ENCODE peak calls at places on chromosomes 2 and 18, in nine cellular contexts. G is endothelial cell of umbilical vein, M is body of pancreas, U is GM23248, J is pancreas, L is cardiac muscle cell, K is transverse colon, W is HepG2, R is IMR-90. Z is an unnamed sample.

GRCh38 chr2:202249864-202250263 is 11.5 kb upstream of the SUMO1 start:
- DNase-seq in G (no peak), M (no peak), U (no peak), J (no peak), L (no peak), K (no peak), W (no peak), R (no peak), Z (no peak)

GRCh38 chr18:12369211-12369610 is 7.8 kb downstream of the AFG3L2 start:
- DNase-seq in G (no peak), M (no peak), U (no peak), J (no peak), L (no peak), K (no peak), W (no peak), R (no peak), Z (no peak)

GRCh38 chr2:43223412-43224040 is 2.9 kb downstream of the ZFP36L2 start:
- DNase-seq in G (peak; percentile 45), M (no peak), U (peak; percentile 69), J (no peak), L (peak; percentile 57), K (no peak), W (no peak), R (peak; percentile 57), Z (no peak)

GRCh38 chr18:68847219-68847860 is 49.5 kb downstream of the CCDC102B start:
- DNase-seq in G (peak; percentile 64), M (no peak), U (peak; percentile 57), J (no peak), L (peak; percentile 51), K (no peak), W (peak; percentile 4), R (peak; percentile 63), Z (peak; percentile 49)

GRCh38 chr2:207150294-207150693 is 15.5 kb downstream of the KLF7 start:
- DNase-seq in G (no peak), M (no peak), U (no peak), J (no peak), L (no peak), K (no peak), W (no peak), R (no peak), Z (no peak)

GRCh38 chr2:101946372-101946771 is 45.4 kb upstream of the IL1R2 start:
- DNase-seq in G (no peak), M (no peak), U (no peak), J (no peak), L (no peak), K (no peak), W (no peak), R (no peak), Z (no peak)

GRCh38 chr18:60563082-60563481 is 190.5 kb upstream of the MC4R start:
- DNase-seq in G (no peak), M (no peak), U (no peak), J (no peak), L (no peak), K (no peak), W (no peak), R (no peak), Z (no peak)

GRCh38 chr2:224901121-224901676 is 141.1 kb downstream of the DOCK10 start:
- DNase-seq in G (no peak), M (no peak), U (no peak), J (no peak), L (no peak), K (no peak), W (no peak), R (no peak), Z (no peak)

GRCh38 chr2:127047054-127047453 is 59.9 kb downstream of the BIN1 start:
- DNase-seq in G (no peak), M (no peak), U (no peak), J (peak; percentile 8), L (no peak), K (no peak), W (no peak), R (no peak), Z (no peak)

GRCh38 chr2:71277536-71278103 is 50.7 kb upstream of the PAIP2B start:
- DNase-seq in G (peak; percentile 44), M (peak; percentile 24), U (peak; percentile 55), J (peak; percentile 17), L (peak; percentile 22), K (peak; percentile 27), W (peak; percentile 31), R (no peak), Z (peak; percentile 65)

GRCh38 chr2:208134928-208135586 is 5.4 kb upstream of the CRYGC start:
- DNase-seq in G (no peak), M (no peak), U (no peak), J (no peak), L (no peak), K (no peak), W (peak; percentile 33), R (no peak), Z (no peak)

GRCh38 chr18:75206637-75207297 is 2.2 kb downstream of the PTGR3 start:
- DNase-seq in G (no peak), M (no peak), U (no peak), J (no peak), L (no peak), K (no peak), W (no peak), R (no peak), Z (no peak)
- H3K27me3 ChIP-seq in G (no peaks in the 10 kb centered on the region), M (no peaks in the 10 kb centered on the region), U (no peaks in the 10 kb centered on the region), J (no peaks in the 10 kb centered on the region), L (peaks cover 57% of the 10 kb centered on the region), K (no peaks in the 10 kb centered on the region), W (no peaks in the 10 kb centered on the region), R (no peaks in the 10 kb centered on the region), Z (peaks cover 55% of the 10 kb centered on the region)

GRCh38 chr2:25077792-25078170 is 35.9 kb downstream of the EFR3B start:
- DNase-seq in G (no peak), M (no peak), U (no peak), J (no peak), L (no peak), K (no peak), W (no peak), R (no peak), Z (no peak)

GRCh38 chr2:25078171-25079049 is 36.5 kb downstream of the EFR3B start:
- DNase-seq in G (peak; percentile 88), M (no peak), U (peak; percentile 67), J (no peak), L (peak; percentile 62), K (no peak), W (peak; percentile 23), R (peak; percentile 91), Z (no peak)

GRCh38 chr2:25076749-25077148 is 34.9 kb downstream of the EFR3B start:
- DNase-seq in G (no peak), M (no peak), U (peak; percentile 11), J (no peak), L (no peak), K (no peak), W (no peak), R (no peak), Z (peak; percentile 97)

GRCh38 chr2:25082002-25082622 is 40.2 kb downstream of the EFR3B start:
- DNase-seq in G (no peak), M (no peak), U (no peak), J (no peak), L (no peak), K (no peak), W (no peak), R (no peak), Z (no peak)

DNA sequence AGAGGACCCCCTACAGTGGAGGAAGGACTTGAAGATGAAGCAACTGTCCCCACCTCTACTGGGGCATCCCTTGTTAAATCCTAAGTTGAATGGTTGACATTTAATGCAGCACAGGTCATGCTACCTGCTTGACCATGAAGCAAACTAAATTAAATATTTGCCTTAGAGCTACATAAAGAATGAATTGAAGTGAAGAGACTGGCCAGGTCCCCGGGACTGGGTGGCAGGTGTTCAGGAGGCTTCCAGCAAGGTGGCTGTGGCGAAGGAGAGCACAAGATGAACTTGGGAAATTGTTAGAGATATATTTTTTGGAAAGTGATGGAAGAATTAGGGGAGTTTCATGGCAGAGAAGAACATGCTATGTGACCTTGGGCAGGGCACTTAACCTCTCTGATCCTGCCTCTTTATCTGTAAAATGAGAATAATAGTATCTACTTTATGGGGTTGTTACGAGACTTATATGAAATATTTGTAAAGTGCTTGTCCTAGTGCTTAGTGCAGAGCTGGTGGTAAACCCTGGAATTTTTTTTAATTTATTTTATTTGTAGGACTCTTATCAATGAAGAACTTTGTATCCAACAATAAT is 37.3 kb downstream of the EFR3B start:
- DNase-seq in G (no peak), M (no peak), U (no peak), J (no peak), L (no peak), K (no peak), W (no peak), R (no peak), Z (no peak)
- H3K27me3 ChIP-seq in G (peaks cover 9% of the 10 kb centered on the region), M (no peaks in the 10 kb centered on the region), U (peaks cover 26% of the 10 kb centered on the region), J (no peaks in the 10 kb centered on the region), L (no peaks in the 10 kb centered on the region), K (no peaks in the 10 kb centered on the region), W (no peaks in the 10 kb centered on the region), R (peaks cover 45% of the 10 kb centered on the region), Z (peaks cover 82% of the 10 kb centered on the region)

GRCh38 chr2:86492057-86492456 is 50.9 kb downstream of the KDM3A start:
- DNase-seq in G (no peak), M (no peak), U (no peak), J (no peak), L (no peak), K (no peak), W (peak; percentile 54), R (no peak), Z (no peak)
- H3K27me3 ChIP-seq in G (no peaks in the 10 kb centered on the region), M (no peaks in the 10 kb centered on the region), U (no peaks in the 10 kb centered on the region), J (no peaks in the 10 kb centered on the region), L (no peaks in the 10 kb centered on the region), K (no peaks in the 10 kb centered on the region), W (no peaks in the 10 kb centered on the region), R (no peaks in the 10 kb centered on the region), Z (no peaks in the 10 kb centered on the region)

GRCh38 chr2:191577611-191578010 is 100.3 kb upstream of the NABP1 start:
- DNase-seq in G (no peak), M (no peak), U (peak; percentile 27), J (no peak), L (no peak), K (no peak), W (no peak), R (no peak), Z (no peak)
- H3K27me3 ChIP-seq in G (no peaks in the 10 kb centered on the region), M (no peaks in the 10 kb centered on the region), U (no peaks in the 10 kb centered on the region), J (no peaks in the 10 kb centered on the region), L (no peaks in the 10 kb centered on the region), K (no peaks in the 10 kb centered on the region), W (no peaks in the 10 kb centered on the region), R (no peaks in the 10 kb centered on the region), Z (no peaks in the 10 kb centered on the region)

DNA sequence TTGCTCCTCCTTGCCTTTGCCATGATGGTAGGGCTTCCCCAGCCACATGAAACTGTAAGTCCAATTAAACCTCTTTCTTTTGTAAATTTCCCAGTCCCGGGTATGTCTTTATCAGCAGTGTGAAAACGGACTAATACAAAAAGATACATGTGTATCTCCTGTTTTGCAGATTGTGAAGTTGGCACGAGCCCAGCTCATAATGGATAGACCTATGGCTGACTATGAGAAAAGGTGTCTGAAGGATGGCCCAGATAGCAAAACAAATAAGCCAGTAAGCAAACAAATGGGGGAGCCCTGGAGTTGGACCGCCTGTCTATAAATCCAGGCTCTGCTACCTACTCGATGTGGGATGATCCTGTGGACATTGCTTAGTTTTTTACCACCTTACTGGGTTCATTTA is 15.5 kb upstream of the PRKCE start:
- DNase-seq in G (no peak), M (no peak), U (no peak), J (no peak), L (no peak), K (no peak), W (no peak), R (no peak), Z (no peak)
- H3K27me3 ChIP-seq in G (peaks cover 2% of the 10 kb centered on the region), M (no peaks in the 10 kb centered on the region), U (no peaks in the 10 kb centered on the region), J (no peaks in the 10 kb centered on the region), L (peaks cover 25% of the 10 kb centered on the region), K (peaks cover 5% of the 10 kb centered on the region), W (peaks cover 4% of the 10 kb centered on the region), R (peaks cover 61% of the 10 kb centered on the region), Z (peaks cover 59% of the 10 kb centered on the region)

GRCh38 chr2:216320852-216321251 is 51.4 kb downstream of the MARCHF4 start:
- DNase-seq in G (no peak), M (no peak), U (peak; percentile 68), J (no peak), L (no peak), K (no peak), W (no peak), R (peak; percentile 36), Z (no peak)
- H3K27me3 ChIP-seq in G (no peaks in the 10 kb centered on the region), M (no peaks in the 10 kb centered on the region), U (no peaks in the 10 kb centered on the region), J (no peaks in the 10 kb centered on the region), L (no peaks in the 10 kb centered on the region), K (no peaks in the 10 kb centered on the region), W (peaks cover 4% of the 10 kb centered on the region), R (no peaks in the 10 kb centered on the region), Z (no peaks in the 10 kb centered on the region)